ENCODE peak calls at places on chromosomes 11 and 22, in six cellular contexts. F is AG04450, B is A673, Z is cardiac fibroblast, S is epithelial cell of esophagus, H is ovary. I is an unnamed sample.

GRCh38 chr11:82703796-82704195 is 29.9 kb downstream of the FAM181B start:
- DNase-seq in H (no peak), F (no peak), Z (no peak), B (no peak), S (peak), I (no peak)

GRCh38 chr11:28117712-28118111 is 9.5 kb downstream of the METTL15 start:
- DNase-seq in B (no peak), S (no peak), Z (no peak), H (no peak), F (no peak), I (no peak)

GRCh38 chr11:35515224-35515623 is 10.2 kb downstream of the PAMR1 start:
- DNase-seq in Z (peak), H (no peak), F (peak), S (peak), B (no peak), I (no peak)

GRCh38 chr11:64250875-64251721 is at the start of gene PLCB3:
- DNase-seq in H (peak), F (no peak), Z (peak), B (peak), S (peak), I (no peak)

GRCh38 chr11:848380-848931 is 5.8 kb downstream of the TSPAN4 start:
- DNase-seq in H (peak), F (no peak), B (peak), Z (peak), S (peak), I (no peak)

GRCh38 chr11:120273432-120273831 is 33.5 kb downstream of the POU2F3 start:
- DNase-seq in B (no peak), H (no peak), Z (no peak), S (peak), F (no peak), I (no peak)

GRCh38 chr11:78080818-78081495 is 1.3 kb upstream of the NDUFC2 start:
- DNase-seq in Z (peak), H (no peak), B (no peak), F (peak), S (no peak), I (no peak)

GRCh38 chr11:134533511-134533910 is 121.5 kb upstream of the B3GAT1 start:
- DNase-seq in H (no peak), Z (no peak), F (no peak), B (no peak), S (no peak), I (no peak)

GRCh38 chr22:44935724-44936123 is 74.1 kb downstream of the PHF21B start:
- DNase-seq in B (no peak), H (no peak), S (no peak), F (no peak), Z (no peak), I (no peak)

GRCh38 chr11:11569936-11570491 is 51.8 kb downstream of the GALNT18 start:
- DNase-seq in F (no peak), H (no peak), S (peak), B (no peak), Z (peak), I (peak)

GRCh38 chr22:21450320-21450831 is 16.8 kb upstream of the TMEM191C start:
- DNase-seq in Z (no peak), S (no peak), H (peak), B (no peak), F (no peak), I (no peak)

GRCh38 chr11:72812968-72813739 is 1.1 kb upstream of the ATG16L2 start:
- DNase-seq in B (peak), Z (peak), S (peak), F (no peak), H (no peak), I (no peak)

GRCh38 chr11:113121746-113122145 is 160.5 kb downstream of the NCAM1 start:
- DNase-seq in B (no peak), S (no peak), F (no peak), Z (no peak), H (no peak), I (no peak)

GRCh38 chr11:78330361-78330760 is 87.3 kb downstream of the GAB2 start:
- DNase-seq in H (no peak), F (no peak), Z (no peak), B (no peak), S (no peak), I (no peak)

GRCh38 chr11:44559207-44559943 is 6.1 kb upstream of the CD82 start:
- DNase-seq in S (no peak), Z (no peak), H (no peak), F (no peak), B (no peak), I (no peak)

GRCh38 chr11:65452806-65453490 is 30.4 kb downstream of the NEAT1 start:
- DNase-seq in S (peak), H (no peak), F (no peak), B (peak), Z (peak), I (peak)

GRCh38 chr11:14974021-14974698 is 2.0 kb upstream of the CALCA start:
- DNase-seq in Z (no peak), H (no peak), S (no peak), F (no peak), B (no peak), I (no peak)

GRCh38 chr11:60428517-60428916 is 855 bp upstream of the MS4A5 start:
- DNase-seq in B (peak), Z (no peak), F (no peak), H (no peak), S (peak), I (no peak)

GRCh38 chr11:9263840-9264380 is 1.2 kb downstream of the DENND5A start:
- DNase-seq in H (no peak), F (no peak), B (peak), S (no peak), Z (peak), I (no peak)

GRCh38 chr11:78416285-78417174 is 1.1 kb downstream of the GAB2 start:
- DNase-seq in F (peak), S (peak), Z (peak), H (peak), B (peak), I (no peak)

GRCh38 chr22:17916226-17916889 is 108.0 kb downstream of the MICAL3 start:
- DNase-seq in S (no peak), Z (no peak), F (no peak), H (no peak), B (no peak), I (no peak)

GRCh38 chr11:60349990-60350389 is 22.9 kb downstream of the MS4A6E start:
- DNase-seq in S (no peak), F (no peak), Z (no peak), B (no peak), H (no peak), I (no peak)

GRCh38 chr11:6354651-6355485 is 34.6 kb upstream of the CAVIN3 start:
- DNase-seq in F (no peak), S (no peak), B (no peak), Z (no peak), H (no peak), I (no peak)

GRCh38 chr11:134913999-134914590 is 502.1 kb upstream of the B3GAT1 start:
- DNase-seq in F (no peak), B (no peak), Z (no peak), H (no peak), S (no peak), I (no peak)

GRCh38 chr11:121304750-121305149 is 12.2 kb downstream of the SC5D start:
- DNase-seq in H (no peak), B (no peak), F (no peak), Z (no peak), S (no peak), I (no peak)

GRCh38 chr22:28249402-28249801 is 330.3 kb upstream of the PITPNB start:
- DNase-seq in H (no peak), Z (no peak), S (no peak), F (no peak), B (no peak), I (no peak)

GRCh38 chr22:43878079-43878795 is 13.6 kb downstream of the PNPLA5 start:
- DNase-seq in Z (peak), S (no peak), F (no peak), H (peak), B (no peak), I (no peak)

GRCh38 chr11:118180300-118180703 is 3.9 kb upstream of the SCN2B start:
- DNase-seq in H (peak), F (no peak), S (peak), B (peak), Z (peak), I (no peak)

GRCh38 chr11:63767415-63768231 is 952 bp downstream of the ZFTA start:
- DNase-seq in F (peak), H (peak), S (peak), B (peak), Z (peak), I (no peak)

GRCh38 chr11:2707736-2708135 is 7.9 kb upstream of the KCNQ1OT1 start:
- DNase-seq in S (no peak), B (no peak), Z (no peak), H (no peak), F (no peak), I (no peak)

GRCh38 chr11:12769834-12770345 is 95.7 kb downstream of the TEAD1 start:
- DNase-seq in Z (peak), H (no peak), S (peak), B (peak), F (peak), I (peak)

GRCh38 chr22:45896153-45896951 is 80.6 kb downstream of the WNT7B start:
- DNase-seq in Z (no peak), F (no peak), B (no peak), H (no peak), S (peak), I (no peak)

GRCh38 chr11:1564535-1565172 is 7.4 kb downstream of the DUSP8 start:
- DNase-seq in F (peak), Z (peak), H (no peak), S (peak), B (peak), I (peak)

GRCh38 chr22:40499187-40499753 is 128.9 kb downstream of the SGSM3 start:
- DNase-seq in F (peak), H (no peak), S (peak), Z (peak), B (peak), I (peak)

GRCh38 chr22:44746836-44747519 is 5.4 kb upstream of the ARHGAP8 start:
- DNase-seq in Z (no peak), H (no peak), F (no peak), B (no peak), S (peak), I (no peak)

GRCh38 chr11:133383689-133384088 is 148.6 kb downstream of the OPCML start:
- DNase-seq in F (no peak), H (no peak), Z (no peak), S (no peak), B (no peak), I (no peak)

GRCh38 chr22:29625090-29625825 is 21.8 kb downstream of the NF2 start:
- DNase-seq in S (peak), B (peak), H (peak), Z (peak), F (no peak), I (peak)

GRCh38 chr11:116072776-116073175 is 568.6 kb upstream of the CADM1 start:
- DNase-seq in H (no peak), S (no peak), B (no peak), F (no peak), Z (no peak), I (no peak)
- TF ChIP-seq CTCF in H (no peak), S (no peak), B (peak), F (peak), Z (no peak), I (no peak)

GRCh38 chr22:42282943-42283287 is 12.5 kb upstream of the TCF20 start:
- DNase-seq in B (no peak), S (no peak), F (no peak), Z (no peak), H (no peak), I (no peak)

GRCh38 chr22:42283288-42284229 is 13.1 kb upstream of the TCF20 start:
- DNase-seq in Z (no peak), S (no peak), H (peak), B (no peak), F (no peak), I (no peak)

GRCh38 chr22:42284643-42285181 is 14.3 kb upstream of the TCF20 start:
- DNase-seq in Z (no peak), S (no peak), B (no peak), H (no peak), F (no peak), I (no peak)

GRCh38 chr22:42285604-42286003 is 15.2 kb upstream of the TCF20 start:
- DNase-seq in B (no peak), Z (no peak), F (no peak), H (no peak), S (no peak), I (no peak)

DNA sequence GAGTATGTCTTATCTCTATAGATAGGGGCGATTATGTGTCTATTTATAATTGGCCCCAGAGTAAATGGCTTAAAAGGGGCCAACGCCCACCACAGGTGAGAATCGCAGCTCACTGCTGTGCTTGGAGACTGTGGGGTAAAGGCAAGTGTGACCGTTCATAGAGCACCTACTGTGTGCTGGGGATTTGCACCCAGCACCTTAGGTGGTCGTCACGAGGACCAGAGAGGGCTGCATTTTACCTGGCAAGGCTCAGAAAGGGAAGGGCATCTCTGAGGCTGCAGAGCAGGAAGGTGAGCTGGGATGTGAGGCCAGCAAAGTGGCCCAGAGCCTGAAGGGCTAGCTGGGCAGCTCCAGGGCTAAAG is 13.8 kb upstream of the TCF20 start:
- DNase-seq in Z (no peak), F (no peak), B (no peak), S (no peak), H (no peak), I (no peak)
- H3K4me3 ChIP-seq in Z (no peak), F (no peak), B (peak), S (no peak), H (peak), I (no peak)

GRCh38 chr11:67370351-67371076 is 2.9 kb downstream of the CLCF1 start:
- DNase-seq in S (no peak), B (no peak), F (peak), Z (peak), H (no peak), I (no peak)

GRCh38 chr11:67369275-67369674 is 4.1 kb downstream of the CLCF1 start:
- DNase-seq in Z (no peak), H (no peak), F (no peak), B (no peak), S (no peak), I (no peak)

GRCh38 chr11:67368621-67369020 is 4.8 kb downstream of the CLCF1 start:
- DNase-seq in H (no peak), Z (no peak), F (no peak), B (no peak), S (no peak), I (no peak)

GRCh38 chr11:67371199-67371548 is 2.2 kb downstream of the CLCF1 start:
- DNase-seq in F (no peak), S (no peak), B (no peak), Z (no peak), H (no peak), I (no peak)

GRCh38 chr11:67369801-67370284 is 3.6 kb downstream of the CLCF1 start:
- DNase-seq in H (no peak), F (no peak), S (no peak), B (no peak), Z (peak), I (no peak)
- TF ChIP-seq CTCF in H (no peak), F (peak), S (no peak), B (no peak), Z (no peak), I (no peak)

DNA sequence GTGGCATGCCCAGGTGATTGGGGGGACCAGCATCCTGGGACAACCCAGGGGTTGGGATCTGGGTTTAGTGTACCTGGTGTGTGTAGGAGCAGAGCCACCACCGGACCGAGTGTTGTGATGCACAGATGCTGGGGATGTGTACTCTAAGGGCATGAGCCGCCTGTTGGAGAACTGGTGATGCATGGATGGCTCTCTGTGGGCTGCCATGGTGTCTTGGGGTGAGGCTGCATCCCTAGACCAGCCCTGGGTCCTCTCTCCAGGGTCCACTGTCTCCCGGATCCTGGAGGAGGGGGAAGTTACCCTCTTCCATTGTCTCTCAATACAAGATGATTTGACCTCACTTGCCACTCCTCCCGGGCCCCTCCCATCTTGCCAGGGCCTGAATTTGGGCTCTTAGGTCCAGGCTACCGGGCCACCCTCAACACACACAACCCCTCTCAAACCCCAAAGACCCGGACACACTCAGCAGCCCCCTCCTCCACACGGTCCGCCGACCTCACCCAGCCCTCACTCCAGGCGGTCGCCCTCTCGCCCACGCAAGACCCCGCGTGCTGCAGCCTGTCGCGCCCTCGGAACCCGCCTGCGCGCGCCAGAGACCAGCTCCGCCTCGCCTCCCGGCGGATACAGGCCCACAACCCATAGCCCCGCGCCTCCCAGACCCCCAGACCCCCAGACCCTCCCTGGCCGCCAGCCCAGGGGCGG is 578 bp downstream of the LRRC75B start:
- DNase-seq in Z (no peak), F (no peak), H (peak), S (no peak), B (no peak), I (no peak)
- H3K4me3 ChIP-seq in Z (peak), F (peak), H (peak), S (peak), B (peak), I (peak)

GRCh38 chr22:50693462-50693861 is 20.8 kb downstream of the SHANK3 start:
- DNase-seq in H (no peak), B (no peak), F (no peak), Z (no peak), S (no peak), I (no peak)

GRCh38 chr22:50688448-50688847 is 15.8 kb downstream of the SHANK3 start:
- DNase-seq in Z (no peak), H (no peak), F (no peak), B (no peak), S (no peak), I (no peak)

GRCh38 chr22:50694099-50694498 is 21.5 kb downstream of the SHANK3 start:
- DNase-seq in S (peak), B (no peak), F (no peak), H (no peak), Z (no peak), I (no peak)

GRCh38 chr22:50694766-50695420 is 22.3 kb downstream of the SHANK3 start:
- DNase-seq in S (no peak), F (no peak), H (peak), Z (no peak), B (no peak), I (no peak)

DNA sequence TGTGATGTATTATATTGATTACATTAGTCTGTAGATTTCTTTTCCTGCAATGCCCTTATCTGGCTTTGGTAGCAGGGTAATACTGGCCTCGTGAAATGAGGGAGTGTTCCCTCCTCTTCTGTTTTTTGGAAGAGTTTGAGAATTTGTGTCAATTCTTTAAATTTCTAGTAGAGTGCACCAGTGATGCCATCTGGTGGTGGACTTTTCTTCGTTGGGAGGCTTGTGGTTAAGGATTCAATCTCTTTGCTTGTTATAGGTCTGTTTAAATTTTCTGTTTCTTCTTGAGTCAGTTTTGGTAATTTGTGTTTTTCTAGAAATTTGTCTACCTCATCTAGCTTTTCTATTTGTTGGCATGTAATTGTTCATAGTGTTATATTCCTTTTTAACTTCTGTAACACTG is 18.9 kb downstream of the SHANK3 start:
- DNase-seq in H (no peak), F (no peak), Z (peak), S (peak), B (peak), I (peak)
- TF ChIP-seq CTCF in H (no peak), F (peak), Z (peak), S (peak), B (peak), I (peak)

GRCh38 chr11:100686476-100686875 is 612 bp upstream of the ARHGAP42 start:
- DNase-seq in S (no peak), B (no peak), H (no peak), F (no peak), Z (no peak), I (no peak)
- H3K4me3 ChIP-seq in S (no peak), B (peak), H (peak), F (peak), Z (peak), I (peak)

GRCh38 chr11:3747704-3748103 is 49.6 kb downstream of the NUP98 start:
- DNase-seq in F (peak), H (no peak), S (peak), B (peak), Z (peak), I (peak)
- TF ChIP-seq CTCF in F (no peak), H (no peak), S (no peak), B (no peak), Z (no peak), I (no peak)

I was measured in HFF-Myc.